ENCODE peak calls at places on chromosomes 11 and 22, in eight cellular contexts. K, U, X, S, C, M, F and Z are unnamed samples.

GRCh38 chr11:76129729-76130128 is 76.6 kb downstream of the WNT11 start:
- DNase-seq in K (no peak), X (no peak), F (no peak), M (no peak), C (no peak), S (no peak), U (no peak), Z (no peak)

GRCh38 chr11:16791494-16791961 is 53.1 kb downstream of the C11orf58 start:
- DNase-seq in U (no peak), C (peak; percentile 91), K (no peak), M (no peak), F (no peak), S (no peak), X (peak; percentile 79), Z (peak; percentile 36)

GRCh38 chr22:36233796-36234195 is 5.5 kb downstream of the APOL2 start:
- DNase-seq in M (no peak), C (no peak), U (no peak), K (no peak), F (no peak), X (no peak), S (no peak), Z (no peak)

GRCh38 chr11:78562398-78562797 is 12.3 kb downstream of the NARS2 start:
- DNase-seq in F (no peak), M (no peak), K (no peak), S (no peak), X (no peak), C (peak; percentile 83), U (no peak), Z (no peak)

GRCh38 chr11:3002346-3002745 is 10.2 kb upstream of the NAP1L4 start:
- DNase-seq in K (no peak), C (no peak), U (no peak), M (no peak), F (no peak), X (no peak), S (no peak), Z (no peak)

GRCh38 chr11:120554771-120555432 is 43.4 kb downstream of the GRIK4 start:
- DNase-seq in K (no peak), F (no peak), C (no peak), X (no peak), M (no peak), U (peak; percentile 72), S (no peak), Z (no peak)

GRCh38 chr11:3880724-3881123 is 25.3 kb downstream of the STIM1 start:
- DNase-seq in M (no peak), S (no peak), C (peak; percentile 62), X (no peak), K (no peak), U (no peak), F (no peak), Z (no peak)

GRCh38 chr22:33401291-33401690 is 343.1 kb upstream of the SYN3 start:
- DNase-seq in K (no peak), U (no peak), F (no peak), C (no peak), S (no peak), M (no peak), X (no peak), Z (peak; percentile 42)

GRCh38 chr22:32619614-32620426 is 145.2 kb downstream of the FBXO7 start:
- DNase-seq in U (no peak), M (no peak), S (no peak), F (no peak), X (peak; percentile 88), K (no peak), C (peak; percentile 89), Z (peak; percentile 57)

GRCh38 chr11:60859616-60860250 is 4.0 kb upstream of the PTGDR2 start:
- DNase-seq in K (no peak), C (no peak), S (no peak), X (no peak), M (no peak), F (no peak), U (no peak), Z (no peak)

GRCh38 chr22:31945971-31946680 is 1.8 kb downstream of the YWHAH start:
- DNase-seq in K (no peak), U (no peak), M (no peak), F (no peak), C (no peak), S (no peak), X (no peak), Z (no peak)

GRCh38 chr11:118217575-118217974 is 7.2 kb downstream of the JAML start:
- DNase-seq in S (no peak), X (no peak), F (no peak), M (peak; percentile 67), K (no peak), C (no peak), U (no peak), Z (no peak)

GRCh38 chr11:121415861-121416260 is 36.3 kb upstream of the SORL1 start:
- DNase-seq in S (no peak), F (no peak), K (no peak), U (no peak), X (no peak), C (no peak), M (no peak), Z (no peak)

GRCh38 chr11:116420770-116421528 is 351.8 kb downstream of the BUD13 start:
- DNase-seq in K (no peak), C (no peak), U (peak; percentile 60), X (no peak), S (no peak), F (no peak), M (no peak), Z (no peak)

GRCh38 chr11:11545285-11546275 is 76.2 kb downstream of the GALNT18 start:
- DNase-seq in S (no peak), F (no peak), K (no peak), X (no peak), C (no peak), M (no peak), U (no peak), Z (no peak)

GRCh38 chr11:22491826-22492225 is 133.8 kb downstream of the FANCF start:
- DNase-seq in M (no peak), S (no peak), F (peak; percentile 11), X (no peak), U (no peak), K (peak; percentile 16), C (no peak), Z (no peak)

GRCh38 chr22:33210129-33210784 is 152.1 kb upstream of the SYN3 start:
- DNase-seq in X (no peak), C (peak; percentile 22), M (peak; percentile 22), K (peak; percentile 41), S (peak; percentile 57), F (peak; percentile 76), U (peak; percentile 85), Z (peak; percentile 5)

GRCh38 chr11:2378527-2379210 is 1.6 kb downstream of the CD81 start:
- DNase-seq in S (no peak), U (no peak), F (no peak), X (no peak), K (no peak), M (no peak), C (peak; percentile 74), Z (no peak)

GRCh38 chr22:50581031-50581949 is 1.4 kb downstream of the CHKB start:
- DNase-seq in M (no peak), X (no peak), U (no peak), C (no peak), K (no peak), S (no peak), F (no peak), Z (no peak)

GRCh38 chr11:85845052-85845631 is 10.0 kb upstream of the CCDC83 start:
- DNase-seq in M (no peak), S (no peak), C (peak; percentile 46), U (no peak), F (no peak), K (no peak), X (no peak), Z (no peak)